ENCODE peak calls at places on chromosomes 2 and 18, in five cellular contexts. One of them, this sample, is unnamed.

GRCh38 chr2:239147376-239147775 is 253.4 kb downstream of the HDAC4 start:
- DNase-seq in IMR-90: no peak
- DNase-seq in uterus: no peak
- DNase-seq in HCT116: no peak
- DNase-seq in sigmoid colon: peak
- DNase-seq in this sample: no peak

GRCh38 chr2:128172191-128172590 is 81.2 kb downstream of the UGGT1 start:
- DNase-seq in IMR-90: peak
- DNase-seq in uterus: no peak
- DNase-seq in HCT116: no peak
- DNase-seq in sigmoid colon: no peak
- DNase-seq in this sample: no peak

GRCh38 chr2:207558106-207558505 is 28.3 kb downstream of the CREB1 start:
- DNase-seq in IMR-90: peak
- DNase-seq in uterus: no peak
- DNase-seq in HCT116: no peak
- DNase-seq in sigmoid colon: no peak
- DNase-seq in this sample: no peak

GRCh38 chr18:40868110-40868858 is 1086.8 kb upstream of the PIK3C3 start:
- DNase-seq in IMR-90: peak
- DNase-seq in uterus: no peak
- DNase-seq in HCT116: no peak
- DNase-seq in sigmoid colon: no peak
- DNase-seq in this sample: no peak

GRCh38 chr2:180115675-180116074 is 108.6 kb upstream of the CWC22 start:
- DNase-seq in IMR-90: peak
- DNase-seq in uterus: no peak
- DNase-seq in HCT116: no peak
- DNase-seq in sigmoid colon: no peak
- DNase-seq in this sample: no peak

GRCh38 chr2:203808041-203808750 is 59.4 kb upstream of the CTLA4 start:
- DNase-seq in IMR-90: peak
- DNase-seq in uterus: no peak
- DNase-seq in HCT116: no peak
- DNase-seq in sigmoid colon: no peak
- DNase-seq in this sample: no peak

GRCh38 chr2:219368690-219369108 is 19.0 kb downstream of the DNPEP start:
- DNase-seq in IMR-90: peak
- DNase-seq in uterus: no peak
- DNase-seq in HCT116: no peak
- DNase-seq in sigmoid colon: no peak
- DNase-seq in this sample: no peak

GRCh38 chr2:173452436-173452835 is 97.8 kb downstream of the CDCA7 start:
- DNase-seq in IMR-90: no peak
- DNase-seq in uterus: no peak
- DNase-seq in HCT116: no peak
- DNase-seq in sigmoid colon: no peak
- DNase-seq in this sample: no peak

GRCh38 chr2:105809099-105809473 is 64.4 kb downstream of the NCK2 start:
- DNase-seq in IMR-90: no peak
- DNase-seq in uterus: no peak
- DNase-seq in HCT116: no peak
- DNase-seq in sigmoid colon: no peak
- DNase-seq in this sample: no peak

GRCh38 chr2:28729698-28730097 is 21.9 kb upstream of the PPP1CB start:
- DNase-seq in IMR-90: peak
- DNase-seq in uterus: no peak
- DNase-seq in HCT116: no peak
- DNase-seq in sigmoid colon: no peak
- DNase-seq in this sample: no peak

GRCh38 chr18:2978626-2979025 is 34.3 kb downstream of the LPIN2 start:
- DNase-seq in IMR-90: peak
- DNase-seq in uterus: no peak
- DNase-seq in HCT116: no peak
- DNase-seq in sigmoid colon: no peak
- DNase-seq in this sample: no peak

GRCh38 chr2:172635548-172635947 is 79.7 kb downstream of the PDK1 start:
- DNase-seq in IMR-90: no peak
- DNase-seq in uterus: no peak
- DNase-seq in HCT116: no peak
- DNase-seq in sigmoid colon: no peak
- DNase-seq in this sample: no peak

GRCh38 chr2:152508446-152508845 is 173.5 kb downstream of the FMNL2 start:
- DNase-seq in IMR-90: peak
- DNase-seq in uterus: no peak
- DNase-seq in HCT116: no peak
- DNase-seq in sigmoid colon: no peak
- DNase-seq in this sample: no peak

GRCh38 chr2:235968616-235969324 is 199.4 kb downstream of the GBX2 start:
- DNase-seq in IMR-90: no peak
- DNase-seq in uterus: no peak
- DNase-seq in HCT116: no peak
- DNase-seq in sigmoid colon: peak
- DNase-seq in this sample: no peak

GRCh38 chr2:238667008-238667407 is 180.9 kb upstream of the TWIST2 start:
- DNase-seq in IMR-90: no peak
- DNase-seq in uterus: no peak
- DNase-seq in HCT116: no peak
- DNase-seq in sigmoid colon: no peak
- DNase-seq in this sample: no peak

GRCh38 chr2:239245107-239245506 is 155.7 kb downstream of the HDAC4 start:
- DNase-seq in IMR-90: no peak
- DNase-seq in uterus: no peak
- DNase-seq in HCT116: no peak
- DNase-seq in sigmoid colon: no peak
- DNase-seq in this sample: no peak

GRCh38 chr2:203814661-203815540 is 52.7 kb upstream of the CTLA4 start:
- DNase-seq in IMR-90: peak
- DNase-seq in uterus: peak
- DNase-seq in HCT116: peak
- DNase-seq in sigmoid colon: peak
- DNase-seq in this sample: peak

GRCh38 chr2:128799736-128800135 is 481.1 kb upstream of the HS6ST1 start:
- DNase-seq in IMR-90: no peak
- DNase-seq in uterus: no peak
- DNase-seq in HCT116: no peak
- DNase-seq in sigmoid colon: no peak
- DNase-seq in this sample: no peak

GRCh38 chr18:76445275-76445674 is 49.8 kb downstream of the ZNF516 start:
- DNase-seq in IMR-90: peak
- DNase-seq in uterus: peak
- DNase-seq in HCT116: no peak
- DNase-seq in sigmoid colon: no peak
- DNase-seq in this sample: no peak

GRCh38 chr2:239813261-239814135 is 211.6 kb downstream of the NDUFA10 start:
- DNase-seq in IMR-90: no peak
- DNase-seq in uterus: peak
- DNase-seq in HCT116: no peak
- DNase-seq in sigmoid colon: peak
- DNase-seq in this sample: peak

GRCh38 chr2:222238072-222238471 is 60.7 kb downstream of the PAX3 start:
- DNase-seq in IMR-90: no peak
- DNase-seq in uterus: no peak
- DNase-seq in HCT116: no peak
- DNase-seq in sigmoid colon: no peak
- DNase-seq in this sample: no peak

GRCh38 chr2:129895526-129896082 is 83.9 kb upstream of the RAB6C start:
- DNase-seq in IMR-90: no peak
- DNase-seq in uterus: no peak
- DNase-seq in HCT116: no peak
- DNase-seq in sigmoid colon: no peak
- DNase-seq in this sample: no peak

GRCh38 chr18:22185723-22186386 is 16.5 kb downstream of the GATA6 start:
- DNase-seq in IMR-90: no peak
- DNase-seq in uterus: no peak
- DNase-seq in HCT116: no peak
- DNase-seq in sigmoid colon: no peak
- DNase-seq in this sample: no peak

DNA sequence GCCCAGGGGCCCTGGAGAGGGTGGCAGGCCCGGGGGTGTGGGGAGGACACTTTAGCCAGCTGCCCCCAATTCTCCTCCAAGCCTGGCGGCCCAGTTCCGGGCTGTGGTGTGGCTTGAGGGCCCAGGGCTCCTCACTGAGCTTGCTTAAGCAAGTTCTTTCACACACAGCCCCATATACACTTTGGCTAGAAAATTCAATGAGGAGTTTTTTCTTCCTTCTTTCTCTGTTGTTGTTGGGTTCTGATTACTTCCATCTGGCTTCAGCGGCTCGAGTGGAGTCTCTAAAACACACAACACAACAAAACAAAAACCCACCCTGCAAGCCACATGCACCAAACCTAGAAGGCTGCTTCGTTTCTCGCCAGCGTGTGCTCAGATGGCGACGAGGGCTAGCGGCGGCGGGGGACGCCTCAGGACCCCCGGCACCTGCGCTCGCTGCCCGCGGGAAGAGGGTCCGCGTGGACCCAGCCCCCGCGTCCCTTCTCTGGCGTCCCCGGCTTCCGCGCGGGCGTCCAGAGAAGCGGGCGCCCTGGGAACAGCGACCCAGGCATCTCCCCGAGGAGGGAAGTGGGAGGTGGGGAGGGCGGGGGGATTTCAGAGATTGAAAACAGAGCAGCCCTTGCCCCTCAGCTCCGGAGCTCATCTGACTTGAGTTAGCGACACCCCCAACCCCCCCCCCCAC is 597 bp upstream of the GLI2 start:
- DNase-seq in IMR-90: peak
- DNase-seq in uterus: peak
- DNase-seq in HCT116: no peak
- DNase-seq in sigmoid colon: no peak
- DNase-seq in this sample: no peak
- H3K4me3 ChIP-seq in IMR-90: peak
- H3K4me3 ChIP-seq in uterus: peak
- H3K4me3 ChIP-seq in HCT116: peak
- H3K4me3 ChIP-seq in sigmoid colon: peak
- H3K4me3 ChIP-seq in this sample: no peak

GRCh38 chr2:216147172-216148131 is 38.3 kb downstream of the XRCC5 start:
- DNase-seq in IMR-90: no peak
- DNase-seq in uterus: no peak
- DNase-seq in HCT116: no peak
- DNase-seq in sigmoid colon: no peak
- DNase-seq in this sample: no peak
- TF ChIP-seq POLR2A in IMR-90: no peak
- TF ChIP-seq POLR2A in uterus: no peak
- TF ChIP-seq POLR2A in HCT116: no peak
- TF ChIP-seq POLR2A in sigmoid colon: no peak
- TF ChIP-seq POLR2A in this sample: no peak

GRCh38 chr2:120446236-120447121 is 100.5 kb downstream of the INHBB start:
- DNase-seq in IMR-90: no peak
- DNase-seq in uterus: no peak
- DNase-seq in HCT116: no peak
- DNase-seq in sigmoid colon: peak
- DNase-seq in this sample: no peak

GRCh38 chr2:120447122-120447785 is 101.3 kb downstream of the INHBB start:
- DNase-seq in IMR-90: no peak
- DNase-seq in uterus: no peak
- DNase-seq in HCT116: no peak
- DNase-seq in sigmoid colon: peak
- DNase-seq in this sample: no peak

GRCh38 chr2:120448961-120449421 is 103.1 kb downstream of the INHBB start:
- DNase-seq in IMR-90: no peak
- DNase-seq in uterus: no peak
- DNase-seq in HCT116: no peak
- DNase-seq in sigmoid colon: peak
- DNase-seq in this sample: no peak

GRCh38 chr2:120450196-120450820 is 104.4 kb downstream of the INHBB start:
- DNase-seq in IMR-90: peak
- DNase-seq in uterus: no peak
- DNase-seq in HCT116: no peak
- DNase-seq in sigmoid colon: peak
- DNase-seq in this sample: no peak

GRCh38 chr2:120448427-120448826 is 102.5 kb downstream of the INHBB start:
- DNase-seq in IMR-90: no peak
- DNase-seq in uterus: no peak
- DNase-seq in HCT116: no peak
- DNase-seq in sigmoid colon: no peak
- DNase-seq in this sample: no peak
- H3K4me3 ChIP-seq in IMR-90: no peak
- H3K4me3 ChIP-seq in uterus: no peak
- H3K4me3 ChIP-seq in HCT116: no peak
- H3K4me3 ChIP-seq in sigmoid colon: no peak
- H3K4me3 ChIP-seq in this sample: no peak

GRCh38 chr2:62334440-62335058 is 138.6 kb downstream of the B3GNT2 start:
- DNase-seq in IMR-90: no peak
- DNase-seq in uterus: no peak
- DNase-seq in HCT116: no peak
- DNase-seq in sigmoid colon: no peak
- DNase-seq in this sample: no peak
- TF ChIP-seq POLR2A in IMR-90: no peak
- TF ChIP-seq POLR2A in uterus: no peak
- TF ChIP-seq POLR2A in HCT116: no peak
- TF ChIP-seq POLR2A in sigmoid colon: no peak
- TF ChIP-seq POLR2A in this sample: no peak

DNA sequence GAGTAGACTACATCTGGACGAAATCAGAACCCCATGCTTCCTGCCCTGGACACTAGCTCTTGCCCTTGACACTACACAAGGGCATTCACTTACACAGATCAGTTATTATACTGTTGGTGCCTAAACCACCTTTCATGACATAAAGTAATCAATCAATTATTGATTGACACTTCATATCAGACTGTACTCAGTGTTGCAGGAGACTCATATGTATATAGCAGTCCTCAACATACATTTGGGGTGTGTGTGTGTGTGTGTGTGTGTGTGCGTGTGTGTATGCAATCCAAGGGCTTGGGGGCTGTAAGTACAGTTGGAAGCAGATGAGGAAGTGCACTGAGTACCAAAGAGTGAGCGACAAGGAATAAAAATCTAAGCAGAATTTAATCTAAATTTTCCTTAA is 5.1 kb downstream of the CDH2 start:
- DNase-seq in IMR-90: no peak
- DNase-seq in uterus: no peak
- DNase-seq in HCT116: no peak
- DNase-seq in sigmoid colon: no peak
- DNase-seq in this sample: no peak
- H3K4me3 ChIP-seq in IMR-90: no peak
- H3K4me3 ChIP-seq in uterus: no peak
- H3K4me3 ChIP-seq in HCT116: no peak
- H3K4me3 ChIP-seq in sigmoid colon: no peak
- H3K4me3 ChIP-seq in this sample: no peak

GRCh38 chr2:216666461-216667233 is 28.7 kb downstream of the IGFBP5 start:
- DNase-seq in IMR-90: peak
- DNase-seq in uterus: peak
- DNase-seq in HCT116: peak
- DNase-seq in sigmoid colon: no peak
- DNase-seq in this sample: peak
- TF ChIP-seq POLR2A in IMR-90: peak
- TF ChIP-seq POLR2A in uterus: no peak
- TF ChIP-seq POLR2A in HCT116: no peak
- TF ChIP-seq POLR2A in sigmoid colon: no peak
- TF ChIP-seq POLR2A in this sample: no peak

This sample was measured in right lobe of liver.